ENCODE peak calls at places on chromosome 19, in six cellular contexts. V, W, J, X, K and F are unnamed samples.

GRCh38 chr19:33297401-33298145 is 4.8 kb downstream of the CEBPA start:
- DNase-seq in X (no peak), V (no peak), W (no peak), K (no peak), J (no peak), F (no peak)

GRCh38 chr19:49677232-49677881 is at the start of gene PRMT1:
- DNase-seq in X (no peak), V (no peak), J (peak), W (peak), K (peak), F (no peak)

GRCh38 chr19:6056801-6057650 is 53.3 kb downstream of the RFX2 start:
- DNase-seq in K (no peak), W (no peak), J (peak), V (peak), X (peak), F (peak)

GRCh38 chr19:43316591-43317319 is 36.7 kb upstream of the CD177 start:
- DNase-seq in X (no peak), V (no peak), J (no peak), K (no peak), W (peak), F (no peak)

GRCh38 chr19:40600086-40600917 is 867 bp upstream of the LTBP4 start:
- DNase-seq in J (no peak), W (no peak), K (no peak), V (no peak), X (no peak), F (no peak)

GRCh38 chr19:12749938-12750521 is 1.6 kb upstream of the BEST2 start:
- DNase-seq in X (no peak), K (no peak), W (no peak), J (no peak), V (no peak), F (no peak)

GRCh38 chr19:45200614-45201013 is 22.0 kb downstream of the BLOC1S3 start:
- DNase-seq in V (no peak), X (no peak), W (no peak), J (no peak), K (no peak), F (peak)

GRCh38 chr19:35963514-35963913 is 27.3 kb downstream of the LRFN3 start:
- DNase-seq in W (peak), K (no peak), X (no peak), V (no peak), J (no peak), F (peak)

GRCh38 chr19:53086949-53087348 is 16.3 kb downstream of the ZNF160 start:
- DNase-seq in K (no peak), J (no peak), X (no peak), V (no peak), W (no peak), F (no peak)

GRCh38 chr19:49447485-49448431 is 3.9 kb downstream of the PIH1D1 start:
- DNase-seq in J (no peak), X (peak), V (no peak), W (no peak), K (no peak), F (no peak)

GRCh38 chr19:48477067-48477685 is 8.0 kb downstream of the CYTH2 start:
- DNase-seq in X (no peak), J (no peak), K (no peak), V (no peak), W (no peak), F (no peak)

GRCh38 chr19:23071087-23071511 is 45.7 kb upstream of the ZNF730 start:
- DNase-seq in J (peak), W (no peak), X (peak), V (no peak), K (no peak), F (no peak)

GRCh38 chr19:19482785-19483625 is 32.3 kb downstream of the TSSK6 start:
- DNase-seq in J (no peak), W (no peak), K (no peak), V (no peak), X (no peak), F (no peak)

GRCh38 chr19:48537541-48537940 is 14.4 kb upstream of the SULT2B1 start:
- DNase-seq in W (no peak), V (no peak), J (no peak), X (no peak), K (no peak), F (no peak)

GRCh38 chr19:17564783-17565182 is 9.3 kb downstream of the COLGALT1 start:
- DNase-seq in V (no peak), X (no peak), W (peak), K (no peak), J (no peak), F (no peak)

GRCh38 chr19:11377237-11377636 is 2.8 kb downstream of the SWSAP1 start:
- DNase-seq in V (no peak), J (no peak), X (no peak), K (no peak), W (no peak), F (peak)

GRCh38 chr19:47436712-47437401 is 17.5 kb upstream of the MEIS3 start:
- DNase-seq in X (peak), K (peak), V (no peak), J (peak), W (peak), F (peak)

GRCh38 chr19:1707240-1707639 is 46.1 kb upstream of the ONECUT3 start:
- DNase-seq in J (no peak), V (no peak), X (no peak), W (no peak), K (no peak), F (no peak)

GRCh38 chr19:5952193-5953033 is 25.5 kb downstream of the RANBP3 start:
- DNase-seq in W (no peak), X (no peak), J (no peak), V (no peak), K (no peak), F (no peak)

GRCh38 chr19:19627716-19628498 is at the start of gene LPAR2:
- DNase-seq in X (peak), J (peak), V (no peak), W (no peak), K (peak), F (no peak)

GRCh38 chr19:39846678-39847486 is 703 bp upstream of the FBL start:
- DNase-seq in W (no peak), V (no peak), X (no peak), K (no peak), J (no peak), F (no peak)

GRCh38 chr19:15423130-15423529 is 4.3 kb upstream of the AKAP8L start:
- DNase-seq in J (no peak), W (no peak), K (no peak), V (no peak), X (no peak), F (no peak)

GRCh38 chr19:18044825-18045304 is 36.9 kb downstream of the ARRDC2 start:
- DNase-seq in X (peak), J (peak), K (peak), W (no peak), V (peak), F (no peak)

GRCh38 chr19:47058621-47059020 is 10.2 kb upstream of the TMEM160 start:
- DNase-seq in X (no peak), V (no peak), J (no peak), W (no peak), K (no peak), F (no peak)